ENCODE peak calls at places on chromosome 11, in ten cellular contexts. E is EH; N is frontal cortex; R is NCI-H510A; U is effector CD4-positive, alpha-beta T cell; Y is A549; V is EL; F is NCI-H460; L is stimulated activated CD4-positive, alpha-beta T cell treated with anti-CD3 and anti-CD28 coated beads, Interleukin-15, amount 100 ng/mL, for 1 hour; J is stimulated activated naive CD4-positive, alpha-beta T cell treated with Interleukin-2 at 50 U/mL for 16 hours. Q is an unnamed sample.
A peak's percentile ranks its signal among the peaks of the same experiment; 100 is the strongest.

GRCh38 chr11:107526197-107526596 is 39.3 kb downstream of the ALKBH8 start:
- DNase-seq in V (no peak), L (no peak), R (no peak), U (no peak), E (no peak), Y (no peak), F (no peak), J (no peak), N (no peak), Q (no peak)

GRCh38 chr11:27046956-27047355 is 6.3 kb downstream of the BBOX1 start:
- DNase-seq in R (no peak), F (no peak), J (no peak), N (no peak), Y (no peak), V (no peak), U (no peak), L (no peak), E (no peak), Q (no peak)

GRCh38 chr11:2752923-2753322 is 53.1 kb upstream of the KCNQ1OT1 start:
- DNase-seq in N (no peak), L (no peak), J (no peak), E (peak; percentile 6), Y (no peak), F (no peak), V (no peak), R (no peak), U (no peak), Q (no peak)

GRCh38 chr11:104984818-104985217 is 16.4 kb upstream of the CASP4 start:
- DNase-seq in F (no peak), U (no peak), J (no peak), Y (no peak), N (no peak), V (no peak), E (no peak), L (no peak), R (no peak), Q (no peak)

GRCh38 chr11:109132539-109132938 is 289.5 kb upstream of the C11orf87 start:
- DNase-seq in F (no peak), Y (no peak), E (no peak), R (no peak), U (no peak), V (no peak), L (no peak), N (no peak), J (no peak), Q (no peak)

GRCh38 chr11:59776210-59777066 is 21.3 kb downstream of the STX3 start:
- DNase-seq in J (no peak), L (no peak), U (no peak), E (peak; percentile 47), N (no peak), R (no peak), F (no peak), Y (peak; percentile 96), V (peak; percentile 67), Q (no peak)

GRCh38 chr11:127521413-127521812 is 520.8 kb upstream of the KIRREL3 start:
- DNase-seq in N (no peak), U (no peak), F (no peak), L (no peak), Y (no peak), J (no peak), E (peak; percentile 64), R (no peak), V (peak; percentile 37), Q (no peak)

GRCh38 chr11:102476812-102477211 is 24.2 kb upstream of the TMEM123 start:
- DNase-seq in J (no peak), N (no peak), R (peak; percentile 51), U (no peak), V (peak; percentile 16), Y (no peak), L (no peak), E (peak; percentile 7), F (no peak), Q (no peak)

Q was measured in NCI-H1092.